ENCODE peak calls at places on chromosomes 4 and X, in eight cellular contexts. Y, P, I, D, J, V, E and C are unnamed samples.
A peak's percentile ranks its signal among the peaks of the same experiment; 100 is the strongest.

GRCh38 chrX:13535371-13535770 is 34.0 kb upstream of the EGFL6 start:
- DNase-seq in Y (no peak), P (no peak), I (no peak), D (no peak), J (no peak), V (no peak), E (no peak), C (no peak)

GRCh38 chrX:49155243-49155899 is 7.2 kb upstream of the MAGIX start:
- DNase-seq in Y (no peak), P (peak; percentile 80), I (no peak), D (peak; percentile 49), J (peak; percentile 81), V (peak; percentile 79), E (no peak), C (no peak)

GRCh38 chr4:47933798-47934197 is 19.4 kb upstream of the NFXL1 start:
- DNase-seq in Y (no peak), P (peak; percentile 46), I (no peak), D (peak; percentile 43), J (no peak), V (peak; percentile 69), E (no peak), C (no peak)

GRCh38 chrX:138691186-138691585 is 20.3 kb downstream of the FGF13 start:
- DNase-seq in Y (no peak), P (no peak), I (no peak), D (no peak), J (no peak), V (no peak), E (no peak), C (no peak)

GRCh38 chr4:68361146-68361589 is 11.3 kb upstream of the YTHDC1 start:
- DNase-seq in Y (no peak), P (peak; percentile 65), I (no peak), D (peak; percentile 61), J (no peak), V (peak; percentile 92), E (no peak), C (peak; percentile 3)

GRCh38 chr4:74098628-74098995 is 383 bp downstream of the CXCL2 start:
- DNase-seq in Y (no peak), P (no peak), I (no peak), D (peak; percentile 15), J (no peak), V (peak; percentile 48), E (no peak), C (no peak)

GRCh38 chrX:22349116-22349515 is 76.4 kb downstream of the CBLL2 start:
- DNase-seq in Y (no peak), P (no peak), I (no peak), D (no peak), J (no peak), V (peak; percentile 31), E (no peak), C (no peak)

GRCh38 chrX:13048265-13048664 is 3.8 kb upstream of the FAM9C start:
- DNase-seq in Y (no peak), P (no peak), I (no peak), D (no peak), J (no peak), V (peak; percentile 48), E (no peak), C (no peak)